ENCODE peak calls at places on chromosomes 6 and 20, in five cellular contexts. G, D, B, Z and U are unnamed samples.

GRCh38 chr20:52318601-52319000 is 127.0 kb upstream of the ZFP64 start:
- DNase-seq in Z (no peak), B (no peak), D (no peak), G (no peak), U (no peak)

GRCh38 chr6:89610149-89610642 is 28.4 kb downstream of the LYRM2 start:
- DNase-seq in Z (peak; percentile 12), G (peak; percentile 72), B (peak; percentile 71), D (peak; percentile 63), U (peak; percentile 72)

GRCh38 chr6:55825402-55826051 is 49.9 kb downstream of the BMP5 start:
- DNase-seq in B (no peak), Z (peak; percentile 78), D (no peak), G (peak; percentile 32), U (no peak)

GRCh38 chr20:58697201-58697866 is 4.7 kb downstream of the NPEPL1 start:
- DNase-seq in Z (no peak), G (no peak), B (no peak), D (no peak), U (no peak)

GRCh38 chr20:4602297-4602631 is 119.4 kb upstream of the PRND start:
- DNase-seq in Z (peak; percentile 58), G (no peak), B (no peak), D (no peak), U (no peak)

GRCh38 chr20:33914871-33915270 is 78.8 kb upstream of the RALY start:
- DNase-seq in Z (peak; percentile 94), B (no peak), G (no peak), D (no peak), U (peak; percentile 41)

GRCh38 chr6:79610301-79611009 is 20.7 kb upstream of the SH3BGRL2 start:
- DNase-seq in Z (no peak), B (no peak), G (no peak), D (no peak), U (no peak)

GRCh38 chr20:31841928-31842327 is 3.5 kb downstream of the FOXS1 start:
- DNase-seq in D (no peak), Z (peak; percentile 66), G (peak; percentile 55), B (no peak), U (no peak)

DNA sequence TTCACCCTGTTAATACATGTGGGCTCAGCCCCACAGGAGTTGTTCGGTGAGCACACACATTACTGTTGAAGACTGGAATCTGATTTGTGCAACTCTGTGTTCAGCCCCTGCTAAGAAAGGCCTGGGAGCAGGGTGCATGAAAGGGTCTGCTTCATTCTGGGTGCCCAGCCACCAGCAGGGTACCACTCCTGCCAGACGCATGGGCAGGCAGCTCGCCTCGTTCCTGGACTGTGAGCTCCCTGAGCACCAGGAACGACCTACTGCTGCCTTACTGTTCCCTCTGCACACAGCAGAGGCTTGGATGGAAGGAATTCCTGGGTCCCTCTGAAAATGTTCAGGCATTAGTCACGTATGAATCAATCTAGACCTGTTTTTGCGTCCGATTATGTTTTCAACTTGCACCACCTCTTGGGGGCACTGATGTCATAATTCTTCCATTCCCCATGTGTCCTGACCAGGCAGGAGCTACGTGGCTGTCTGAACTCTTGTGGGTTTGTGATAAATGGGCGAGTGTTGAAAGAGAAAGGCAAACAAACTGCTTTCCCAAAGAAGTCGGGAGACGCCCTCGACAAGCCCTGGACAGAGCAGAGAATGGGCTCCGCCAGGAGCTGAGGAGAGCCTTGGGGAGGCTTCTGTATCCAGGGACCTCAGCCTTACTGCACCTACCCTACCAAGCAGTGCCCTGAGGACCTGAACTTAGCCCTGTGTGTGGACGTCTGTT is 123.9 kb downstream of the LY86 start:
- DNase-seq in B (peak; percentile 34), G (peak; percentile 76), D (no peak), Z (peak; percentile 87), U (no peak)
- TF ChIP-seq CTCF in B (no peak), G (peak; percentile 26), D (no peak), Z (peak; percentile 12), U (peak; percentile 5)

GRCh38 chr20:8476023-8476422 is 344.0 kb downstream of the PLCB1 start:
- DNase-seq in Z (peak; percentile 11), D (no peak), B (no peak), G (no peak), U (no peak)
- TF ChIP-seq CTCF in Z (no peak), D (no peak), B (no peak), G (no peak), U (no peak)

DNA sequence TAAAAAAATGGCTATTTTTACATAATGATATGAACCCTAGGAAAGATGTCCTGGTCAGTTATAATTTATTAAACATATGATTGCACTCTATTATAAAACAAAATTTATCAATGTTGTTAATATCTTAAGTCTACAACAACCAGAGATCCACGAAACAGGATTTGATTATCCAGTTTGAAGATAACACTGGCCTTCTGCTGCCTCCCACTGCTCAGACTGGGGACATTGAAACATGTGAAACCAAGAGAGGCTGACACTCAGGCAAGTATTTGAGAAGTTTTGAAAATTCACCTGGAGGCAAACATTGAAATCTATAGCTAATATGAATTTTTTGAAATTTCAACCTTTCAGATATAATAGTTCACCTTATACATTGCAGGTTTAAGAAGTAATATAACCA is 219.3 kb upstream of the HSF2 start:
- DNase-seq in B (no peak), D (no peak), Z (peak; percentile 13), G (peak; percentile 26), U (no peak)
- TF ChIP-seq CTCF in B (no peak), D (peak; percentile 25), Z (peak; percentile 34), G (peak; percentile 55), U (no peak)

GRCh38 chr6:124963416-124964083 is 1.3 kb downstream of the RNF217 start:
- DNase-seq in G (peak; percentile 21), Z (peak; percentile 79), D (no peak), B (peak; percentile 7), U (no peak)

GRCh38 chr6:124960757-124961467 is 1.3 kb upstream of the RNF217 start:
- DNase-seq in D (no peak), G (no peak), Z (no peak), B (no peak), U (no peak)

GRCh38 chr6:124962617-124963415 is 579 bp downstream of the RNF217 start:
- DNase-seq in B (peak; percentile 18), G (peak; percentile 65), Z (peak; percentile 35), D (peak; percentile 29), U (peak; percentile 28)

GRCh38 chr6:124961468-124961783 is 811 bp upstream of the RNF217 start:
- DNase-seq in B (no peak), D (no peak), G (no peak), Z (no peak), U (no peak)

DNA sequence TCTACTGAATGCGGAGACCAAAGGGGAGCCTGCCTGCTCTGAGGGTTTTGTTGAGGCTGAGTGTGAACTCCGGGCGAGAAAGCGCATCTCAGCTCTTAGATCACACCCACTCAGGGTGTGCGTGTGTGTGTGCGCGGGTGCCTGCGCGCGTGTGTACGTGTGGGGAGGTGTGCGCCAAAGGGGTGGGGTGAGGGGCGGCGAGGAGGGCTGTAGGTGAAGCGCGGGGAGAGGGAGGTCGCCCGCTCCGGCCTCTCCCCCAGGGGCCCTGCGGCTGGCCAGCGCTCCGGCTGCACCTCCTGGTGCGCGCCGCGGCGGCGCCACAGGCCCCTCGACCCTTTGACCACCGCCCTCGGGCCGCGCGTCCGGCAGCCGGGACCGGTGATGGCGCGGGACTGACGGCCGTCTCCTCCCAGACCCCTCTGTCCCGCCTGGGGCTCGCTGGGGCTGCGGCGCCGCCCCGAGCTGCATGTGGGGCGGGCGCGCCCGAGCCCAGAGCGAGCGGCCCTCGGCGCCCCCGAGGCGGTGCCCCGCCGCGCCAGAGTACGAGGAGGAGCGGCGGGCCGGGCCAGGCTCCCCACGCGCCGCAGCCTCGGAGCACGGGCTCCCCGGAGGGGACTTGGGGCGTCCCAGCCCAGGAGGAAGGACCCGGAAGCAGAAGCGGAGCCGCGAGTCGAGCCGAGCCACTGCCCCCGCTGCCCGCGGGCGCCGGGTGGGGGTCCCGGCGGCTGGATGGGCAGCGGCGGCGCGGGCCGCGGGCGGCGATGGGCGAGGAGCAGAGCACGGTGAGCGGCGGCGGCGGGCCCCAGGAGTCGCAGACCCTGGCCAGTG is at the start of gene RNF217:
- DNase-seq in G (peak; percentile 71), B (peak; percentile 20), Z (peak; percentile 76), D (peak; percentile 35), U (peak; percentile 41)
- TF ChIP-seq CTCF in G (no peak), B (no peak), Z (peak; percentile 17), D (peak; percentile 25), U (no peak)

DNA sequence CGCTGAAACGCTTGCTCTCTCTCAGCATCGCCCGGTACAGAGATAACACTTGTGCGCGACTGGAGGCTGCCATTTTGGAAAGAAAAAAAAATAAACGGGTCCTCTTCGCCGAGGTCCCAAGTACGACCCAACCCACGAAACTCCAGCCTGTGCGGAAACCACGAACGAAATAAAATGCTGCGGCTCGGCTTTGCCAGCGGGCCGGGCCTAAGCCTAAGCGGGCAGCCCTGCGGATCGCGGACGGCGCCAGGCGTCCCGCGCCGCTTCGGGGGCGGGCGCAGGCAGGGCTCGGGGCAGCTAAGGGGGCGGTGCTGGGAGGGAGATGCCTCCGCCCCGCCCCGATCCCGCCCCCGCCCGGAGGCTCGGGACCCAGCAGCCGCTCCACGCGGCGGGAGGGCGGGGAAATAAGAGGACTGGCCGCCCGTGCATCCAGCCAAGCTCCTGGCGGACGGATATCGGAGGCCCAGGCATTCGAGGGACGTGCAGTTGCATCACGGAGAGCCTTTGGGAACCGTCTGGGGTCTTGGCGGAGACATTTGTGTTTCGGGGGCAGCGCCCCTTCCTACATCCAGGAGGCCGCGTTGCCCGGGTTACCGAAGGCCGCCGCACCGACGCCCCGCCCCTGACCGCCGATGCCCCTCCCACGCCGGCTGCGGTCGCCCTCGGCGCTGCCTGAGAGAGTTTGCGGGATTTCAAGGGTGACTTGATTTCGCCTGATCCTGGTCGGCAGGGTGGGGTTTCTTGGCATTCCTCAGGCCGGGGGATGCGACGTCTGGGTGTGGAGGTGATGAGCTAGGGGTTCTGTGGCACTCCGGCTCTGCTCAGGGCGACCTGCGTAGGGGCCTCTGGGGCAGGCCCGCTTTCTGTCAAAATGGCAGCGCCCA is at the start of the genes FARS2 and LYRM4:
- DNase-seq in D (peak; percentile 89), B (peak; percentile 91), G (peak; percentile 95), Z (peak; percentile 73), U (peak; percentile 91)
- TF ChIP-seq CTCF in D (peak; percentile 59), B (no peak), G (peak; percentile 31), Z (peak; percentile 13), U (peak; percentile 11)

GRCh38 chr6:40804905-40805304 is 217.7 kb upstream of the LRFN2 start:
- DNase-seq in D (no peak), B (no peak), G (no peak), Z (no peak), U (no peak)
- TF ChIP-seq CTCF in D (peak; percentile 52), B (no peak), G (peak; percentile 24), Z (no peak), U (peak; percentile 13)